ENCODE peak calls at places on chromosome 14, in seven cellular contexts. L, V, B, I, S, Z and C are unnamed samples.

GRCh38 chr14:99884834-99885648 is 91.8 kb downstream of the EML1 start:
- DNase-seq in L (no peak), V (peak; percentile 76), B (peak; percentile 68), I (no peak), S (no peak), Z (peak; percentile 76), C (no peak)

GRCh38 chr14:65243766-65244442 is 141.6 kb upstream of the MAX start:
- DNase-seq in L (no peak), V (peak; percentile 82), B (no peak), I (no peak), S (no peak), Z (no peak), C (no peak)

GRCh38 chr14:35818346-35819115 is 7.6 kb upstream of the BRMS1L start:
- DNase-seq in L (no peak), V (peak; percentile 73), B (peak; percentile 41), I (no peak), S (no peak), Z (peak; percentile 50), C (no peak)

GRCh38 chr14:63290741-63291286 is 27.9 kb downstream of the GPHB5 start:
- DNase-seq in L (no peak), V (no peak), B (no peak), I (no peak), S (no peak), Z (peak; percentile 18), C (no peak)

GRCh38 chr14:69287096-69287991 is 27.4 kb downstream of the GALNT16 start:
- DNase-seq in L (no peak), V (peak; percentile 31), B (no peak), I (no peak), S (no peak), Z (peak; percentile 29), C (no peak)

GRCh38 chr14:64721391-64721791 is 17.2 kb downstream of the PLEKHG3 start:
- DNase-seq in L (no peak), V (no peak), B (peak; percentile 54), I (no peak), S (peak; percentile 55), Z (no peak), C (peak; percentile 54)

GRCh38 chr14:104318558-104319488 is 180.4 kb downstream of the KIF26A start:
- DNase-seq in L (peak; percentile 61), V (no peak), B (no peak), I (no peak), S (peak; percentile 63), Z (no peak), C (no peak)

GRCh38 chr14:89486961-89487360 is 69.9 kb upstream of the FOXN3 start:
- DNase-seq in L (no peak), V (no peak), B (no peak), I (no peak), S (peak; percentile 47), Z (no peak), C (no peak)

GRCh38 chr14:104660597-104660996 is 28.8 kb upstream of the INF2 start:
- DNase-seq in L (no peak), V (no peak), B (no peak), I (no peak), S (peak; percentile 93), Z (no peak), C (no peak)

GRCh38 chr14:75736845-75737485 is 75.9 kb downstream of the TTLL5 start:
- DNase-seq in L (no peak), V (peak; percentile 32), B (no peak), I (no peak), S (no peak), Z (no peak), C (no peak)

GRCh38 chr14:99320105-99320572 is 48.1 kb upstream of the BCL11B start:
- DNase-seq in L (peak; percentile 43), V (peak; percentile 59), B (no peak), I (no peak), S (peak; percentile 87), Z (peak; percentile 74), C (no peak)

GRCh38 chr14:89899917-89900680 is 54.4 kb downstream of the EFCAB11 start:
- DNase-seq in L (no peak), V (peak; percentile 29), B (no peak), I (no peak), S (no peak), Z (peak; percentile 35), C (no peak)

GRCh38 chr14:69107407-69108003 is 45.4 kb downstream of the DCAF5 start:
- DNase-seq in L (no peak), V (peak; percentile 85), B (peak; percentile 50), I (no peak), S (no peak), Z (peak; percentile 68), C (peak; percentile 30)

GRCh38 chr14:44700184-44700583 is 193.1 kb upstream of the FSCB start:
- DNase-seq in L (no peak), V (peak; percentile 86), B (no peak), I (no peak), S (no peak), Z (no peak), C (no peak)

GRCh38 chr14:53411110-53411509 is 258.0 kb upstream of the DDHD1 start:
- DNase-seq in L (no peak), V (no peak), B (no peak), I (no peak), S (no peak), Z (no peak), C (no peak)

GRCh38 chr14:104528496-104528895 is 51.1 kb upstream of the C14orf180 start:
- DNase-seq in L (no peak), V (no peak), B (no peak), I (no peak), S (no peak), Z (no peak), C (no peak)

GRCh38 chr14:29486132-29486531 is 441.5 kb downstream of the PRKD1 start:
- DNase-seq in L (no peak), V (peak; percentile 35), B (no peak), I (no peak), S (no peak), Z (no peak), C (no peak)
- TF ChIP-seq CTCF in L (no peak), V (no peak), B (no peak), I (no peak), S (no peak), Z (no peak), C (no peak)

GRCh38 chr14:106681161-106681955 is 1155.0 kb downstream of the TMEM121 start:
- DNase-seq in L (no peak), V (no peak), B (no peak), I (no peak), S (no peak), Z (no peak), C (no peak)
- H3K27me3 ChIP-seq in L (peaks cover 23% of the 10 kb centered on the region), V (no peaks in the 10 kb centered on the region), B (no peaks in the 10 kb centered on the region), I (peaks cover 35% of the 10 kb centered on the region), S (no peaks in the 10 kb centered on the region), Z (no peaks in the 10 kb centered on the region), C (no peaks in the 10 kb centered on the region)

GRCh38 chr14:54565236-54566151 is 1.4 kb upstream of the SAMD4A start:
- DNase-seq in L (peak; percentile 94), V (peak; percentile 97), B (peak; percentile 95), I (peak; percentile 90), S (peak; percentile 95), Z (peak; percentile 88), C (peak; percentile 97)
- TF ChIP-seq CTCF in L (peak; percentile 58), V (peak; percentile 41), B (peak; percentile 21), I (peak; percentile 7), S (peak; percentile 12), Z (no peak), C (peak; percentile 13)

DNA sequence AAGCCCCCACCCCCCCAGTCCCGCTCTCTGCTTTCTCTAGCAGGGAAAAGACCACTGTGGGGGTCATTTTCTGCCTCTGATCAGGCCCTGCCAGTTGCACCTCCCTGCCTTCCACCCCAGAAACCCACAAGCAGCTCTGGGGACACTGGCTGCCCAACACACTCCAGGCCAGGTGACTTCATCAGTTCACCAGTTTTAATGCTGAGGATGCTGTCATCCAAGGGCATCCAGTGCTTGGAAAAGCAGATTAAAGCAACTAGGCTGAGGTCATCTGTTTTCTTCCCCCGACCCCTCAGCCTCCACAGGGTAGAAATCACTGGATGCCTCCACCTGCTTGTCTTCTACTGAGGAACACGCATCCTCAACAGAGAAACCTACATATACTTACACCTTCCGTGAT is 282.4 kb downstream of the DPF3 start:
- DNase-seq in L (no peak), V (no peak), B (no peak), I (no peak), S (no peak), Z (no peak), C (no peak)
- H3K27me3 ChIP-seq in L (no peaks in the 10 kb centered on the region), V (no peaks in the 10 kb centered on the region), B (no peaks in the 10 kb centered on the region), I (no peaks in the 10 kb centered on the region), S (no peaks in the 10 kb centered on the region), Z (no peaks in the 10 kb centered on the region), C (no peaks in the 10 kb centered on the region)

GRCh38 chr14:37977481-37977880 is 230.2 kb upstream of the SSTR1 start:
- DNase-seq in L (no peak), V (no peak), B (no peak), I (no peak), S (no peak), Z (no peak), C (no peak)
- TF ChIP-seq CTCF in L (no peak), V (no peak), B (no peak), I (no peak), S (no peak), Z (no peak), C (no peak)

DNA sequence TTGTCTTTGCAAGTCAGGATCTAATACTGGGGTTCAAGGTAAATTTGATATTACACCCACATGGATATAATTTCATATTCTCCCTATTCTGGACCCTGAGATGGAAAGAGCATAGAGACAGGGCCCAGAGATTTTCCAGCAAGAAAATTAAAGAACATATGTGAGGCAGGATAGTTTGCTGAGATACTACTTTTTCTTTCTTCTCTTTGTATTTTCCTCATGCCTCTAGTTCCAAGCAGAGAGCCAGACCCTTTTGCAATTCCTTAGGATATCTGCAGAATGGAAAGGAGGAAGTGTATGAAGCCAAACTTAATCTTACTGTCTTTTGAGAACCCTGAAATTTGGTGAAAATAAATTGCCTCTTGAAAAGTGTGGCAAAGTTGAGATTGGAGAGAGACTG is 34.0 kb upstream of the RNASE3 start:
- DNase-seq in L (no peak), V (no peak), B (no peak), I (no peak), S (no peak), Z (no peak), C (no peak)
- H3K27me3 ChIP-seq in L (peaks cover 20% of the 10 kb centered on the region), V (peaks cover 16% of the 10 kb centered on the region), B (no peaks in the 10 kb centered on the region), I (no peaks in the 10 kb centered on the region), S (no peaks in the 10 kb centered on the region), Z (peaks cover 55% of the 10 kb centered on the region), C (no peaks in the 10 kb centered on the region)

DNA sequence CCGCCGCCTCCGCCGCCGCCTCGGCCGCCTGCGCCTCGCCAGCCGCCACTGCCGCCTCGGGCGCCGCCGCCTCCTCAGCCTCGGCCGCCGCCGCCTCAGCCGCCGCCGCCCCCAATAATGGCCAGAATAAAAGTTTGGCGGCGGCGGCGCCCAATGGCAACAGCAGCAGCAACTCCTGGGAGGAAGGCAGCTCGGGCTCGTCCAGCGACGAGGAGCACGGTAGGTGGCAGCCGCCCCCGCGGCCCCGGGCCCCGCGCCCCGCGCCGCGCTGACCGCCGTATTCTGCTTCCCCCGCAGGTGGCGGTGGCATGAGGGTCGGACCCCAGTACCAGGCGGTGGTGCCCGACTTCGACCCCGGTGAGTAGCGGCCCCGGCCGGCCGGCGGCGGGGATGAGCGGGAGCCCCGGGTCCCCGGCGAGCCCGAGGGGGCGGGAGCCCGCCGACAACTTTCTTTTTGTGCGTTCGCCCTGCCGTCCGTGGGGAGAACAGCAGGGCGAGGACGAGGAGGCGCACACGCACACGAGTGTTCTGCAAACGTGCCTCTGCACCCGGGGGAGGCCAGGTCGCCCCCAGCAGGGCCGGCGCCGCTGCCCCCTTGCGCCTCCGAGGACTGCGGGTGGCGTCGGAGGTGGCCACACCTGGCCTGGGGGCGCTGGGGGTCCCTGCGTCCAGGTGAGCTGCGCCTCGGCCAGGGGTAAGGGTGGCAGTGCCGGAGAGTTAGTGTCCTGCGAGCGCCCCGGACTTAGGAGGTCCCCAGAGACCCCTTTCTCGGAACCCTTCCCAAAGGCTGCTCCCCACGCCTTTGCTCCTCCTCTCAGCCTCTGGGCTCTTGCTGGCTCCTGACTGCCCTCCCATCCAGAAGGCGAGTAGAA is 756 bp downstream of the RCOR1 start:
- DNase-seq in L (peak; percentile 61), V (peak; percentile 28), B (peak; percentile 5), I (peak; percentile 60), S (peak; percentile 93), Z (peak; percentile 73), C (peak; percentile 55)
- TF ChIP-seq CTCF in L (peak; percentile 57), V (no peak), B (peak; percentile 34), I (no peak), S (peak; percentile 66), Z (peak; percentile 26), C (peak; percentile 46)